ENCODE peak calls at places on chromosomes 5 and 9, in four cellular contexts. A is natural killer cell treated with Interleukin-12 subunit alpha and Interleukin-12 subunit beta and Interleukin-15 and Interleukin-18, amount 100 ng/mL, for 72 hours; U is left ventricle myocardium superior; N is NCI-H446 treated with DMSO at 0.1 percent for 48 hours. Y is an unnamed sample.

GRCh38 chr5:67543704-67544103 is 347.1 kb upstream of the CD180 start:
- DNase-seq in A (no peak), U (no peak), N (no peak), Y (no peak)

GRCh38 chr5:93850311-93850710 is 108.9 kb upstream of the POU5F2 start:
- DNase-seq in A (no peak), U (no peak), N (no peak), Y (no peak)

GRCh38 chr9:34001951-34002350 is 46.7 kb downstream of the UBAP2 start:
- DNase-seq in A (no peak), U (no peak), N (no peak), Y (no peak)

GRCh38 chr5:175706499-175706898 is 48.6 kb downstream of the HRH2 start:
- DNase-seq in A (peak), U (no peak), N (no peak), Y (no peak)

GRCh38 chr5:133907075-133907474 is 61.4 kb downstream of the C5orf15 start:
- DNase-seq in A (no peak), U (peak), N (peak), Y (no peak)

GRCh38 chr9:127968046-127968445 is 12.7 kb downstream of the EEIG1 start:
- DNase-seq in A (no peak), U (peak), N (no peak), Y (no peak)

GRCh38 chr5:53607896-53608295 is 47.5 kb downstream of the NDUFS4 start:
- DNase-seq in A (no peak), U (no peak), N (no peak), Y (no peak)

GRCh38 chr9:77588319-77588937 is 59.7 kb downstream of the GNA14 start:
- DNase-seq in A (no peak), U (no peak), N (no peak), Y (no peak)

GRCh38 chr5:82396871-82397514 is 118.8 kb upstream of the RPS23 start:
- DNase-seq in A (no peak), U (peak), N (peak), Y (no peak)

GRCh38 chr5:16673241-16673998 is 56.6 kb upstream of the RETREG1 start:
- DNase-seq in A (no peak), U (no peak), N (no peak), Y (no peak)

GRCh38 chr5:51632794-51633193 is 249.5 kb downstream of the ISL1 start:
- DNase-seq in A (no peak), U (no peak), N (peak), Y (no peak)

GRCh38 chr9:74092491-74092834 is 404.7 kb upstream of the RORB start:
- DNase-seq in A (no peak), U (no peak), N (no peak), Y (no peak)

GRCh38 chr5:128974567-128974966 is 9.3 kb downstream of the SLC27A6 start:
- DNase-seq in A (no peak), U (no peak), N (no peak), Y (no peak)

GRCh38 chr5:114010362-114010761 is 351.5 kb upstream of the KCNN2 start:
- DNase-seq in A (no peak), U (no peak), N (peak), Y (no peak)

GRCh38 chr5:1153428-1153827 is 41.6 kb upstream of the SLC12A7 start:
- DNase-seq in A (no peak), U (no peak), N (no peak), Y (no peak)

GRCh38 chr5:125160787-125161502 is 414.5 kb upstream of the ZNF608 start:
- DNase-seq in A (no peak), U (no peak), N (no peak), Y (no peak)

GRCh38 chr9:18979367-18979766 is 53.6 kb downstream of the SAXO1 start:
- DNase-seq in A (no peak), U (no peak), N (no peak), Y (no peak)

GRCh38 chr5:174328626-174329299 is 283.3 kb downstream of the NSG2 start:
- DNase-seq in A (no peak), U (no peak), N (no peak), Y (no peak)

GRCh38 chr5:54577542-54577941 is 60.0 kb downstream of the SNX18 start:
- DNase-seq in A (no peak), U (peak), N (no peak), Y (no peak)

GRCh38 chr5:148012806-148013205 is 51.0 kb upstream of the SPINK5 start:
- DNase-seq in A (no peak), U (no peak), N (no peak), Y (no peak)

GRCh38 chr5:140011297-140011802 is 31.7 kb downstream of the NRG2 start:
- DNase-seq in A (no peak), U (peak), N (no peak), Y (no peak)

GRCh38 chr5:100595152-100595811 is 60.1 kb downstream of the FAM174A start:
- DNase-seq in A (no peak), U (peak), N (peak), Y (no peak)

GRCh38 chr9:122580360-122580759 is 2.8 kb downstream of the OR1L8 start:
- DNase-seq in A (no peak), U (no peak), N (no peak), Y (no peak)

GRCh38 chr9:37471942-37472679 is 6.9 kb upstream of the ZBTB5 start:
- DNase-seq in A (no peak), U (no peak), N (no peak), Y (no peak)

GRCh38 chr5:177332031-177332895 is 19.2 kb downstream of the LMAN2 start:
- DNase-seq in A (no peak), U (no peak), N (no peak), Y (no peak)

GRCh38 chr9:35929188-35929718 is 20.0 kb downstream of the SPAAR start:
- DNase-seq in A (no peak), U (no peak), N (no peak), Y (no peak)

GRCh38 chr9:113361304-113362018 is 12.1 kb downstream of the BSPRY start:
- DNase-seq in A (no peak), U (no peak), N (no peak), Y (no peak)

GRCh38 chr9:78031826-78032598 is 401 bp upstream of the GNAQ start:
- DNase-seq in A (peak), U (peak), N (peak), Y (peak)

GRCh38 chr9:95505676-95506437 is 10.9 kb downstream of the PTCH1 start:
- DNase-seq in A (no peak), U (peak), N (no peak), Y (no peak)

GRCh38 chr5:33371660-33372059 is 69.1 kb upstream of the TARS1 start:
- DNase-seq in A (no peak), U (no peak), N (no peak), Y (no peak)

GRCh38 chr9:30796806-30797205 is 1587.6 kb upstream of the ACO1 start:
- DNase-seq in A (no peak), U (no peak), N (peak), Y (no peak)

GRCh38 chr9:27367922-27368316 is 71.0 kb upstream of the EQTN start:
- DNase-seq in A (no peak), U (no peak), N (no peak), Y (no peak)

GRCh38 chr5:108681079-108681921 is 66.4 kb upstream of the FER start:
- DNase-seq in A (no peak), U (peak), N (peak), Y (no peak)